ENCODE peak calls at places on chromosomes 12 and 14, in six cellular contexts. One of them, this sample, is unnamed.

GRCh38 chr14:71488703-71489141 is 443.5 kb upstream of the RGS6 start:
- DNase-seq in esophagus squamous epithelium: no peak
- DNase-seq in CD8-positive, alpha-beta T cell: no peak
- DNase-seq in mammary epithelial cell: no peak
- DNase-seq in breast epithelium: no peak
- DNase-seq in tibial artery: no peak
- DNase-seq in this sample: no peak

GRCh38 chr12:120711411-120711810 is 1.2 kb downstream of the UNC119B start:
- DNase-seq in CD8-positive, alpha-beta T cell: no peak
- DNase-seq in breast epithelium: no peak
- DNase-seq in esophagus squamous epithelium: no peak
- DNase-seq in mammary epithelial cell: peak; percentile 14
- DNase-seq in tibial artery: no peak
- DNase-seq in this sample: no peak

GRCh38 chr12:42780671-42781070 is 191.1 kb upstream of the PRICKLE1 start:
- DNase-seq in mammary epithelial cell: no peak
- DNase-seq in esophagus squamous epithelium: no peak
- DNase-seq in breast epithelium: no peak
- DNase-seq in tibial artery: no peak
- DNase-seq in CD8-positive, alpha-beta T cell: no peak
- DNase-seq in this sample: no peak

GRCh38 chr14:105019861-105020814 is 745 bp downstream of the CDCA4 start:
- DNase-seq in tibial artery: no peak
- DNase-seq in CD8-positive, alpha-beta T cell: peak; percentile 32
- DNase-seq in esophagus squamous epithelium: no peak
- DNase-seq in breast epithelium: no peak
- DNase-seq in mammary epithelial cell: no peak
- DNase-seq in this sample: no peak

GRCh38 chr14:34322940-34323418 is 139.1 kb downstream of the SPTSSA start:
- DNase-seq in tibial artery: peak; percentile 34
- DNase-seq in esophagus squamous epithelium: no peak
- DNase-seq in mammary epithelial cell: peak; percentile 32
- DNase-seq in CD8-positive, alpha-beta T cell: peak; percentile 37
- DNase-seq in breast epithelium: peak; percentile 65
- DNase-seq in this sample: peak; percentile 52

GRCh38 chr12:29232086-29232485 is 83.0 kb downstream of the FAR2 start:
- DNase-seq in tibial artery: no peak
- DNase-seq in breast epithelium: no peak
- DNase-seq in esophagus squamous epithelium: no peak
- DNase-seq in CD8-positive, alpha-beta T cell: no peak
- DNase-seq in mammary epithelial cell: no peak
- DNase-seq in this sample: no peak

GRCh38 chr12:49129332-49130150 is 1.7 kb downstream of the TUBA1B start:
- DNase-seq in breast epithelium: no peak
- DNase-seq in tibial artery: no peak
- DNase-seq in mammary epithelial cell: no peak
- DNase-seq in CD8-positive, alpha-beta T cell: no peak
- DNase-seq in esophagus squamous epithelium: no peak
- DNase-seq in this sample: no peak

GRCh38 chr14:72962829-72963312 is 36.6 kb downstream of the DCAF4 start:
- DNase-seq in breast epithelium: no peak
- DNase-seq in CD8-positive, alpha-beta T cell: no peak
- DNase-seq in esophagus squamous epithelium: no peak
- DNase-seq in tibial artery: no peak
- DNase-seq in mammary epithelial cell: peak; percentile 89
- DNase-seq in this sample: no peak

GRCh38 chr12:3133410-3133793 is 56.2 kb downstream of the TSPAN9 start:
- DNase-seq in CD8-positive, alpha-beta T cell: no peak
- DNase-seq in breast epithelium: no peak
- DNase-seq in esophagus squamous epithelium: no peak
- DNase-seq in tibial artery: no peak
- DNase-seq in mammary epithelial cell: no peak
- DNase-seq in this sample: no peak

GRCh38 chr12:92259852-92260251 is 114.2 kb upstream of the BTG1 start:
- DNase-seq in tibial artery: no peak
- DNase-seq in breast epithelium: no peak
- DNase-seq in esophagus squamous epithelium: no peak
- DNase-seq in CD8-positive, alpha-beta T cell: no peak
- DNase-seq in mammary epithelial cell: peak; percentile 29
- DNase-seq in this sample: no peak

GRCh38 chr14:23009483-23009938 is 432 bp downstream of the C14orf93 start:
- DNase-seq in CD8-positive, alpha-beta T cell: no peak
- DNase-seq in mammary epithelial cell: no peak
- DNase-seq in tibial artery: no peak
- DNase-seq in breast epithelium: no peak
- DNase-seq in esophagus squamous epithelium: no peak
- DNase-seq in this sample: no peak

GRCh38 chr12:50442178-50442908 is 41.7 kb downstream of the LARP4 start:
- DNase-seq in CD8-positive, alpha-beta T cell: no peak
- DNase-seq in esophagus squamous epithelium: no peak
- DNase-seq in breast epithelium: no peak
- DNase-seq in tibial artery: no peak
- DNase-seq in mammary epithelial cell: peak; percentile 43
- DNase-seq in this sample: no peak

GRCh38 chr12:15688202-15688736 is 100.9 kb downstream of the EPS8 start:
- DNase-seq in breast epithelium: no peak
- DNase-seq in CD8-positive, alpha-beta T cell: no peak
- DNase-seq in esophagus squamous epithelium: no peak
- DNase-seq in tibial artery: peak; percentile 78
- DNase-seq in mammary epithelial cell: no peak
- DNase-seq in this sample: peak; percentile 55

GRCh38 chr12:89883630-89884364 is 175.2 kb upstream of the ATP2B1 start:
- DNase-seq in breast epithelium: no peak
- DNase-seq in CD8-positive, alpha-beta T cell: no peak
- DNase-seq in esophagus squamous epithelium: no peak
- DNase-seq in tibial artery: no peak
- DNase-seq in mammary epithelial cell: peak; percentile 31
- DNase-seq in this sample: no peak

GRCh38 chr14:101827286-101827685 is 65.8 kb downstream of the PPP2R5C start:
- DNase-seq in CD8-positive, alpha-beta T cell: no peak
- DNase-seq in esophagus squamous epithelium: no peak
- DNase-seq in tibial artery: no peak
- DNase-seq in mammary epithelial cell: no peak
- DNase-seq in breast epithelium: no peak
- DNase-seq in this sample: no peak

GRCh38 chr14:33839193-33840076 is 111.4 kb downstream of the EGLN3 start:
- DNase-seq in CD8-positive, alpha-beta T cell: peak; percentile 4
- DNase-seq in tibial artery: peak; percentile 40
- DNase-seq in esophagus squamous epithelium: no peak
- DNase-seq in mammary epithelial cell: peak; percentile 24
- DNase-seq in breast epithelium: no peak
- DNase-seq in this sample: peak; percentile 35

GRCh38 chr14:68084256-68084655 is 264.7 kb downstream of the RAD51B start:
- DNase-seq in tibial artery: no peak
- DNase-seq in CD8-positive, alpha-beta T cell: no peak
- DNase-seq in esophagus squamous epithelium: no peak
- DNase-seq in mammary epithelial cell: no peak
- DNase-seq in breast epithelium: no peak
- DNase-seq in this sample: no peak

GRCh38 chr12:47120736-47121135 is 41.0 kb upstream of the AMIGO2 start:
- DNase-seq in tibial artery: no peak
- DNase-seq in CD8-positive, alpha-beta T cell: no peak
- DNase-seq in breast epithelium: no peak
- DNase-seq in esophagus squamous epithelium: no peak
- DNase-seq in mammary epithelial cell: no peak
- DNase-seq in this sample: no peak

GRCh38 chr14:37791384-37792036 is 196.1 kb downstream of the TTC6 start:
- DNase-seq in CD8-positive, alpha-beta T cell: no peak
- DNase-seq in mammary epithelial cell: no peak
- DNase-seq in tibial artery: no peak
- DNase-seq in esophagus squamous epithelium: no peak
- DNase-seq in breast epithelium: no peak
- DNase-seq in this sample: no peak

GRCh38 chr12:73625226-73625625 is 912.4 kb upstream of the ATXN7L3B start:
- DNase-seq in esophagus squamous epithelium: no peak
- DNase-seq in mammary epithelial cell: no peak
- DNase-seq in breast epithelium: no peak
- DNase-seq in tibial artery: no peak
- DNase-seq in CD8-positive, alpha-beta T cell: no peak
- DNase-seq in this sample: no peak

GRCh38 chr14:61749867-61750266 is 12.4 kb upstream of the SNAPC1 start:
- DNase-seq in CD8-positive, alpha-beta T cell: no peak
- DNase-seq in esophagus squamous epithelium: no peak
- DNase-seq in breast epithelium: no peak
- DNase-seq in mammary epithelial cell: no peak
- DNase-seq in tibial artery: no peak
- DNase-seq in this sample: no peak

GRCh38 chr14:106209745-106210144 is 683.4 kb downstream of the TMEM121 start:
- DNase-seq in tibial artery: no peak
- DNase-seq in CD8-positive, alpha-beta T cell: no peak
- DNase-seq in mammary epithelial cell: no peak
- DNase-seq in esophagus squamous epithelium: no peak
- DNase-seq in breast epithelium: no peak
- DNase-seq in this sample: no peak

GRCh38 chr14:22900088-22900799 is 17.2 kb downstream of the REM2 start:
- DNase-seq in mammary epithelial cell: peak; percentile 56
- DNase-seq in esophagus squamous epithelium: no peak
- DNase-seq in tibial artery: no peak
- DNase-seq in breast epithelium: no peak
- DNase-seq in CD8-positive, alpha-beta T cell: no peak
- DNase-seq in this sample: no peak

GRCh38 chr14:33393155-33393894 is 454.6 kb downstream of the NPAS3 start:
- DNase-seq in mammary epithelial cell: no peak
- DNase-seq in esophagus squamous epithelium: no peak
- DNase-seq in tibial artery: no peak
- DNase-seq in CD8-positive, alpha-beta T cell: no peak
- DNase-seq in breast epithelium: no peak
- DNase-seq in this sample: no peak

GRCh38 chr12:632102-632696 is 31.0 kb downstream of the NINJ2 start:
- DNase-seq in mammary epithelial cell: peak; percentile 81
- DNase-seq in breast epithelium: no peak
- DNase-seq in tibial artery: peak; percentile 25
- DNase-seq in esophagus squamous epithelium: no peak
- DNase-seq in CD8-positive, alpha-beta T cell: no peak
- DNase-seq in this sample: peak; percentile 35

GRCh38 chr12:28132398-28132797 is 57.9 kb upstream of the CCDC91 start:
- DNase-seq in tibial artery: no peak
- DNase-seq in mammary epithelial cell: no peak
- DNase-seq in CD8-positive, alpha-beta T cell: no peak
- DNase-seq in breast epithelium: no peak
- DNase-seq in esophagus squamous epithelium: no peak
- DNase-seq in this sample: no peak

GRCh38 chr12:28129031-28129430 is 61.2 kb upstream of the CCDC91 start:
- DNase-seq in breast epithelium: no peak
- DNase-seq in CD8-positive, alpha-beta T cell: no peak
- DNase-seq in esophagus squamous epithelium: no peak
- DNase-seq in mammary epithelial cell: no peak
- DNase-seq in tibial artery: no peak
- DNase-seq in this sample: no peak

GRCh38 chr12:28127455-28127854 is 62.8 kb upstream of the CCDC91 start:
- DNase-seq in CD8-positive, alpha-beta T cell: no peak
- DNase-seq in breast epithelium: no peak
- DNase-seq in tibial artery: no peak
- DNase-seq in mammary epithelial cell: peak; percentile 96
- DNase-seq in esophagus squamous epithelium: no peak
- DNase-seq in this sample: no peak

GRCh38 chr12:28130234-28130624 is 60.0 kb upstream of the CCDC91 start:
- DNase-seq in esophagus squamous epithelium: no peak
- DNase-seq in tibial artery: no peak
- DNase-seq in mammary epithelial cell: no peak
- DNase-seq in CD8-positive, alpha-beta T cell: no peak
- DNase-seq in breast epithelium: no peak
- DNase-seq in this sample: no peak

GRCh38 chr12:28130625-28131598 is 59.3 kb upstream of the CCDC91 start:
- DNase-seq in breast epithelium: no peak
- DNase-seq in CD8-positive, alpha-beta T cell: no peak
- DNase-seq in esophagus squamous epithelium: no peak
- DNase-seq in mammary epithelial cell: peak; percentile 99
- DNase-seq in tibial artery: peak; percentile 23
- DNase-seq in this sample: peak; percentile 22
- TF ChIP-seq CTCF in breast epithelium: no peak
- TF ChIP-seq CTCF in CD8-positive, alpha-beta T cell: no peak
- TF ChIP-seq CTCF in esophagus squamous epithelium: no peak
- TF ChIP-seq CTCF in mammary epithelial cell: no peak
- TF ChIP-seq CTCF in tibial artery: no peak
- TF ChIP-seq CTCF in this sample: no peak

GRCh38 chr14:49898485-49898884 is 5.6 kb downstream of the ARF6 start:
- DNase-seq in breast epithelium: no peak
- DNase-seq in esophagus squamous epithelium: no peak
- DNase-seq in CD8-positive, alpha-beta T cell: no peak
- DNase-seq in tibial artery: no peak
- DNase-seq in mammary epithelial cell: no peak
- DNase-seq in this sample: no peak

GRCh38 chr14:49895480-49895879 is 2.6 kb downstream of the ARF6 start:
- DNase-seq in CD8-positive, alpha-beta T cell: no peak
- DNase-seq in mammary epithelial cell: peak; percentile 39
- DNase-seq in esophagus squamous epithelium: no peak
- DNase-seq in tibial artery: no peak
- DNase-seq in breast epithelium: no peak
- DNase-seq in this sample: no peak

GRCh38 chr14:49896956-49897355 is 4.1 kb downstream of the ARF6 start:
- DNase-seq in esophagus squamous epithelium: no peak
- DNase-seq in mammary epithelial cell: no peak
- DNase-seq in CD8-positive, alpha-beta T cell: no peak
- DNase-seq in breast epithelium: no peak
- DNase-seq in tibial artery: no peak
- DNase-seq in this sample: no peak

GRCh38 chr14:49897414-49897813 is 4.5 kb downstream of the ARF6 start:
- DNase-seq in mammary epithelial cell: no peak
- DNase-seq in esophagus squamous epithelium: no peak
- DNase-seq in tibial artery: no peak
- DNase-seq in CD8-positive, alpha-beta T cell: no peak
- DNase-seq in breast epithelium: no peak
- DNase-seq in this sample: no peak

GRCh38 chr14:49897965-49898364 is 5.1 kb downstream of the ARF6 start:
- DNase-seq in breast epithelium: no peak
- DNase-seq in mammary epithelial cell: peak; percentile 60
- DNase-seq in esophagus squamous epithelium: no peak
- DNase-seq in CD8-positive, alpha-beta T cell: no peak
- DNase-seq in tibial artery: no peak
- DNase-seq in this sample: no peak
- H3K4me3 ChIP-seq in breast epithelium: peak overlapping the region; percentile 17
- H3K4me3 ChIP-seq in mammary epithelial cell: peak overlapping the region; percentile 7
- H3K4me3 ChIP-seq in esophagus squamous epithelium: peak overlapping the region; percentile 1
- H3K4me3 ChIP-seq in CD8-positive, alpha-beta T cell: peak overlapping the region; percentile 17
- H3K4me3 ChIP-seq in tibial artery: no peak overlapping the region
- H3K4me3 ChIP-seq in this sample: peak overlapping the region; percentile 90

GRCh38 chr12:53589915-53590314 is 36.3 kb downstream of the ATF7 start:
- DNase-seq in esophagus squamous epithelium: no peak
- DNase-seq in mammary epithelial cell: no peak
- DNase-seq in CD8-positive, alpha-beta T cell: no peak
- DNase-seq in tibial artery: no peak
- DNase-seq in breast epithelium: no peak
- DNase-seq in this sample: no peak
- H3K4me1 ChIP-seq in esophagus squamous epithelium: peaks cover 39% of the 10 kb centered on the region
- H3K4me1 ChIP-seq in mammary epithelial cell: no peaks in the 10 kb centered on the region
- H3K4me1 ChIP-seq in CD8-positive, alpha-beta T cell: no peaks in the 10 kb centered on the region
- H3K4me1 ChIP-seq in tibial artery: no peaks in the 10 kb centered on the region
- H3K4me1 ChIP-seq in breast epithelium: peaks cover 16% of the 10 kb centered on the region
- H3K4me1 ChIP-seq in this sample: peaks cover 26% of the 10 kb centered on the region

DNA sequence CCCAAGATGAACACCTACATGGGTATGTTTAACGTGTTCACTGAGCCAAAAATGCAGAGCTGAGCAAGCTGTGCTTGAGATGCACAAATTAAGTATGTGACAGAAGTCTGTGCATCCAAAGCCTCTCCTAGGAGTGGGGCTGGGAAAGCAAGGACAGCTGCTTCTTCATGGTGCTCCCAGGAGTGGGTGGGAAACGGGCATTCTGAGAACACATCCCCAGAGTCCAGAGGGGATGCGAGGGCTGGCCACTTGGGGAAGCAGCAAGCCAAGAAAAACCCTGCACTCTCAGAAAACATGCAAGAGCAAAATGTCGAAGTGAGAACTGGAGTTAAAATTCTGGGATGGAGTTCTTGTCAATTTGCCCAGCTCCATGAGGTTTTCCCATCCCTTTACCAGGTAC is 414.3 kb downstream of the BCAT1 start:
- DNase-seq in mammary epithelial cell: no peak
- DNase-seq in CD8-positive, alpha-beta T cell: no peak
- DNase-seq in tibial artery: no peak
- DNase-seq in esophagus squamous epithelium: no peak
- DNase-seq in breast epithelium: no peak
- DNase-seq in this sample: no peak
- TF ChIP-seq CTCF in mammary epithelial cell: no peak
- TF ChIP-seq CTCF in CD8-positive, alpha-beta T cell: no peak
- TF ChIP-seq CTCF in tibial artery: no peak
- TF ChIP-seq CTCF in esophagus squamous epithelium: no peak
- TF ChIP-seq CTCF in breast epithelium: no peak
- TF ChIP-seq CTCF in this sample: no peak